ENCODE peak calls at places on chromosomes 13 and 19, in eight cellular contexts. R is suprapubic skin, L is transverse colon, H is A549, W is stomach, O is esophagus muscularis mucosa, T is ovary, D is upper lobe of left lung. U is an unnamed sample.

GRCh38 chr19:16573925-16574324 is 1.7 kb upstream of the SLC35E1 start:
- DNase-seq in O (no peak), L (no peak), T (no peak), H (no peak), R (no peak), W (no peak), D (no peak), U (no peak)

GRCh38 chr19:41641879-41642485 is 15.1 kb upstream of the CEACAM4 start:
- DNase-seq in T (no peak), D (no peak), R (no peak), L (peak), H (peak), O (no peak), W (peak), U (peak)

GRCh38 chr13:70391678-70392077 is 283.4 kb upstream of the KLHL1 start:
- DNase-seq in W (peak), T (no peak), R (no peak), L (peak), D (no peak), O (no peak), H (no peak), U (peak)

GRCh38 chr19:40533508-40533907 is 43.2 kb upstream of the SHKBP1 start:
- DNase-seq in L (no peak), O (no peak), H (peak), T (no peak), R (no peak), W (no peak), D (no peak), U (no peak)

GRCh38 chr19:39413269-39413902 is 917 bp downstream of the PLEKHG2 start:
- DNase-seq in H (peak), R (peak), L (peak), W (no peak), O (no peak), D (peak), T (peak), U (no peak)

GRCh38 chr13:34967851-34968562 is 25.9 kb downstream of the NBEA start:
- DNase-seq in H (no peak), R (no peak), D (no peak), T (no peak), O (no peak), L (no peak), W (no peak), U (no peak)

GRCh38 chr13:47112205-47112896 is 215.5 kb upstream of the HTR2A start:
- DNase-seq in L (no peak), R (no peak), H (no peak), T (no peak), O (no peak), W (no peak), D (no peak), U (no peak)

GRCh38 chr13:111336666-111337065 is 16.2 kb downstream of the TEX29 start:
- DNase-seq in O (no peak), L (no peak), H (no peak), T (no peak), D (no peak), W (no peak), R (no peak), U (no peak)

GRCh38 chr19:14505488-14506239 is 9.7 kb upstream of the GIPC1 start:
- DNase-seq in O (no peak), T (no peak), W (peak), R (peak), L (peak), D (peak), H (peak), U (peak)

GRCh38 chr19:49231389-49231788 is 73.8 kb downstream of the TRPM4 start:
- DNase-seq in L (no peak), O (no peak), R (no peak), W (no peak), H (no peak), D (no peak), T (no peak), U (no peak)

GRCh38 chr19:19570561-19570960 is 32.5 kb downstream of the CILP2 start:
- DNase-seq in W (no peak), O (no peak), L (no peak), R (no peak), H (no peak), T (no peak), D (no peak), U (no peak)

GRCh38 chr19:19566306-19566705 is 28.2 kb downstream of the CILP2 start:
- DNase-seq in R (no peak), O (no peak), T (no peak), H (no peak), W (no peak), D (no peak), L (no peak), U (no peak)

GRCh38 chr19:19567391-19567790 is 29.3 kb downstream of the CILP2 start:
- DNase-seq in H (no peak), D (no peak), T (no peak), O (no peak), R (no peak), L (no peak), W (no peak), U (no peak)

GRCh38 chr19:19571387-19571786 is 33.3 kb downstream of the CILP2 start:
- DNase-seq in H (no peak), L (no peak), O (no peak), R (no peak), W (no peak), T (no peak), D (no peak), U (no peak)

GRCh38 chr19:19568802-19569756 is 31.0 kb downstream of the CILP2 start:
- DNase-seq in R (no peak), O (no peak), T (no peak), L (no peak), H (no peak), W (no peak), D (no peak), U (no peak)
- TF ChIP-seq EP300 in R (no peak), O (no peak), T (no peak), L (no peak), H (no peak), W (no peak), D (no peak), U (no peak)

GRCh38 chr13:97125810-97126738 is 96.1 kb upstream of the MBNL2 start:
- DNase-seq in O (no peak), L (no peak), H (no peak), D (peak), T (no peak), W (no peak), R (peak), U (no peak)

GRCh38 chr13:97127842-97128241 is 94.3 kb upstream of the MBNL2 start:
- DNase-seq in O (no peak), T (no peak), D (no peak), R (no peak), L (no peak), H (no peak), W (no peak), U (peak)

GRCh38 chr13:97122381-97122996 is 99.6 kb upstream of the MBNL2 start:
- DNase-seq in O (no peak), D (no peak), W (no peak), R (no peak), L (no peak), T (no peak), H (no peak), U (no peak)

GRCh38 chr13:97124237-97124636 is 97.9 kb upstream of the MBNL2 start:
- DNase-seq in H (no peak), W (no peak), R (no peak), O (no peak), D (no peak), T (no peak), L (no peak), U (no peak)

DNA sequence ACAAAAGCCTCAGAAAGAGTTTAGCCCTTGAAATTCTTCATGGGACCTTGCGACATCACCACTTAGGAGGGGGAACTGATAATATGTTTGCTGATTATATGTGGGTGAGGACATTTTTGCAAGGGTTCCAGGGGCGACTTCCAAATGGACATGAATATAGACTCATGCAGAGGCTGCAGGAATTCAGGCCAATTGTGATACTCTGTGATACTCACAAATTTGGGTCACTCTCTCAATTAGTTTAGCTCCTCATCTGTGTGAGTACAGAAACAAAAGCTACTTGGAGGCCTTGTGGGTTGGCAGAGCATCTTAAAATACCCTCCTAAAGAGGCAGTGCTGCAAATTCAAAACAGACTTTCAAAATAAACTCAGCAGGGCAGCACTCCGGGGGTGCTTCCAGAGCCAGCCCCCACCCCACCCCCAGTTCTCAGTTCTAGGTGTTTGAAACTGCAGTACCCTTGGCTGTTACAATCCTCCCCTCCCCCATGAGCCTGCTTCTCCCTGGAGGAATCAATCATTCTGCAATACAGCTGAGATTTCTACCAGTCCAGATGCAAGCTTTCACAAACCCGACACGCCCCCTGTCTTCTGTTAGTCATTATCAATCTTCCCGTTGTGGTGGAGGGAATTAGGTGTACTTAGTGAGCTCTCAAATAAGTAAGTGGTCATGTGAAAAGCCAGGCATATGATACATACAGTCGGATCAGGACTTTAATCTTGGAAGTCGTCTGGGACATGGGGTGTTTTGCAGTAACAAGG is 96.9 kb upstream of the MBNL2 start:
- DNase-seq in O (no peak), W (no peak), T (no peak), D (no peak), L (no peak), H (no peak), R (peak), U (peak)
- TF ChIP-seq EP300 in O (no peak), W (no peak), T (no peak), D (no peak), L (no peak), H (no peak), R (no peak), U (no peak)

DNA sequence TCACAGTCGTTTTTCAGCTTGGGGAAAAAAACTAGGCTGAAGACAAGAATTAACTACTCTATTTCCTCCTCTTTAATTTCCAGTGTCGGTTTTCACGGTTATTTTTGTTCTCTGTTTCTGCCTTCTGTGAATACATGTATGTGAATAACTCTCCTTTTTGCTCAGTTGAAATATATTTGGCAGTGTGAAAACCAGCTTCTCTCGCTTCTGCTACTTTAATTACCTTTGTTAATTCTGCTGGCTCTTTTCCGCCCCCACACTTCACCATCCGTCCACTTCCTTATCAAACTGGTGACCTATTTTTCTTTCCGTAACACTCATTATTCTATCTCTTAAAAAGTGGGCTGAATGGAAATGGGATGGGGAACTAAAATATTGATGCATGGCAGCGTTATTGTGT is 126.4 kb downstream of the POU4F1 start:
- DNase-seq in H (no peak), W (no peak), T (no peak), O (no peak), R (no peak), L (no peak), D (no peak), U (no peak)
- TF ChIP-seq EP300 in H (no peak), W (no peak), T (no peak), O (no peak), R (no peak), L (no peak), D (no peak), U (no peak)

GRCh38 chr19:990119-990571 is 6.0 kb downstream of the WDR18 start:
- DNase-seq in R (no peak), D (peak), O (no peak), T (no peak), L (no peak), W (no peak), H (no peak), U (no peak)

GRCh38 chr19:988510-988909 is 4.4 kb downstream of the WDR18 start:
- DNase-seq in R (no peak), L (no peak), O (no peak), W (no peak), H (no peak), T (no peak), D (no peak), U (no peak)

GRCh38 chr19:988081-988480 is 3.9 kb downstream of the WDR18 start:
- DNase-seq in R (no peak), D (no peak), O (no peak), H (no peak), T (no peak), W (no peak), L (no peak), U (no peak)

GRCh38 chr19:990746-991145 is 6.6 kb downstream of the WDR18 start:
- DNase-seq in O (no peak), H (no peak), R (no peak), L (no peak), T (no peak), D (no peak), W (no peak), U (no peak)

DNA sequence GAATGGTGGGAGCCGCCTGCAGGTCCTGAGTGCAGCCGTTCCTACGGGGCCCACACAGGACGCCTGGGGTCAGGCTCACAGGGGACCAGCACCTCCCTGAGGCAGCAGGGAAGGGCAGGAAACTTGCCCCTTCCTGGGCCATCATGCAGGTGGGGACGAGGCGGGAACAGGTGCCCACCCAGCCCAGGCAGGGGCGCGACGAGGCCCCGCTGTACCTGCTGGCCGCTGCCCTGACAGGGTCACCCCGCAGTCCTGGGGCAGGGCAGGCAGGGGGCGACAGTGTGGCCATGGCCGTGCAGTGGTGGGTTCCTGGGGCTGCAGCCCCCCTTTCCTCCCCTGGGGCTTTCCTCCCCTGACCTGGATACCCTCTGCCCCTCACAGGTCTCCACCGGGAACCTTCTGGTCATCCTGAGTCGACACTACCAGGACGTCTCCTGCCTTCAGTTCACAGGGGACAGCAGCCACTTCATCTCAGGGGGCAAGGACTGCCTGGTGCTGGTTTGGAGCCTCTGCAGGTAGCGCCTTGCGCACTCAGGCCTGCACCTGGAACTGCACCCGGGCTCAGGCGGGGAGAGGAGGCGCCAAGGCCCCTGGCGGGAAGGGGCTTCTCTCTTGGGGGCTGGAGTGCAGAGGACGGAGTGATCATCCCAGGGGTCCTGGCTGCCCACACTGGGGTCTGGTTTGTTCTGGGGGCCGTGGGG is 5.4 kb downstream of the WDR18 start:
- DNase-seq in O (no peak), D (no peak), W (no peak), R (no peak), T (no peak), H (no peak), L (no peak), U (no peak)
- TF ChIP-seq EP300 in O (no peak), D (no peak), W (no peak), R (no peak), T (no peak), H (no peak), L (no peak), U (no peak)

GRCh38 chr19:54517483-54517882 is 14.9 kb downstream of the LAIR2 start:
- DNase-seq in T (peak), R (no peak), L (peak), D (no peak), O (no peak), H (peak), W (peak), U (peak)
- TF ChIP-seq EP300 in T (no peak), R (no peak), L (no peak), D (no peak), O (no peak), H (no peak), W (no peak), U (no peak)

GRCh38 chr13:41028051-41028450 is 8.9 kb upstream of the ELF1 start:
- DNase-seq in W (no peak), O (no peak), D (no peak), T (no peak), L (no peak), H (no peak), R (no peak), U (no peak)

GRCh38 chr13:41034862-41035261 is 15.7 kb upstream of the ELF1 start:
- DNase-seq in R (no peak), H (no peak), W (no peak), T (no peak), L (no peak), O (no peak), D (no peak), U (no peak)

GRCh38 chr13:41029629-41030028 is 10.5 kb upstream of the ELF1 start:
- DNase-seq in T (no peak), R (no peak), W (no peak), H (no peak), D (no peak), O (no peak), L (no peak), U (no peak)

GRCh38 chr13:41034382-41034781 is 15.3 kb upstream of the ELF1 start:
- DNase-seq in D (no peak), R (no peak), T (no peak), W (no peak), H (no peak), O (no peak), L (no peak), U (no peak)

GRCh38 chr13:41032646-41033396 is 13.7 kb upstream of the ELF1 start:
- DNase-seq in D (no peak), H (no peak), O (no peak), R (no peak), L (no peak), T (no peak), W (no peak), U (no peak)
- TF ChIP-seq EP300 in D (no peak), H (no peak), O (no peak), R (no peak), L (no peak), T (no peak), W (no peak), U (no peak)

DNA sequence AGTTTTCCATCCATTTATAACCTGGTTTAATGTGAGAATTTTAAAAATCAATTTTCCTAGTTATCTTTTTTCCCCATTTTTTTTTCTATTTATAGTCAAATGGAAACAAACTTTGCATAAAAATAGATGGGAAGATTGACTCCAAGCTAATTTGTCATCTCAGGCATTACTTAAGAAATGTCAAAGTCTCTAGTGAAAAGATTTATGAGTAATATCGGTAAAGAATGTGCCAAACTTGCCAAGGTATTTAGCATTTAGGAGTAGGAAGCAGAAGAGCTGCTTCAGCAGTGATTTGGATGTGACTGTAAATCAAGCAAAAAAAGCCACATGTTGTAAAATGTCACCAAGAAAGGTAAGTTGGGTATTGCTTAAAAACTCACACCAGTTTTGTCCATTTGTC is 108.6 kb downstream of the LACC1 start:
- DNase-seq in T (no peak), D (no peak), O (no peak), R (no peak), L (no peak), H (no peak), W (no peak), U (no peak)
- TF ChIP-seq EP300 in T (no peak), D (no peak), O (no peak), R (no peak), L (no peak), H (no peak), W (no peak), U (no peak)

DNA sequence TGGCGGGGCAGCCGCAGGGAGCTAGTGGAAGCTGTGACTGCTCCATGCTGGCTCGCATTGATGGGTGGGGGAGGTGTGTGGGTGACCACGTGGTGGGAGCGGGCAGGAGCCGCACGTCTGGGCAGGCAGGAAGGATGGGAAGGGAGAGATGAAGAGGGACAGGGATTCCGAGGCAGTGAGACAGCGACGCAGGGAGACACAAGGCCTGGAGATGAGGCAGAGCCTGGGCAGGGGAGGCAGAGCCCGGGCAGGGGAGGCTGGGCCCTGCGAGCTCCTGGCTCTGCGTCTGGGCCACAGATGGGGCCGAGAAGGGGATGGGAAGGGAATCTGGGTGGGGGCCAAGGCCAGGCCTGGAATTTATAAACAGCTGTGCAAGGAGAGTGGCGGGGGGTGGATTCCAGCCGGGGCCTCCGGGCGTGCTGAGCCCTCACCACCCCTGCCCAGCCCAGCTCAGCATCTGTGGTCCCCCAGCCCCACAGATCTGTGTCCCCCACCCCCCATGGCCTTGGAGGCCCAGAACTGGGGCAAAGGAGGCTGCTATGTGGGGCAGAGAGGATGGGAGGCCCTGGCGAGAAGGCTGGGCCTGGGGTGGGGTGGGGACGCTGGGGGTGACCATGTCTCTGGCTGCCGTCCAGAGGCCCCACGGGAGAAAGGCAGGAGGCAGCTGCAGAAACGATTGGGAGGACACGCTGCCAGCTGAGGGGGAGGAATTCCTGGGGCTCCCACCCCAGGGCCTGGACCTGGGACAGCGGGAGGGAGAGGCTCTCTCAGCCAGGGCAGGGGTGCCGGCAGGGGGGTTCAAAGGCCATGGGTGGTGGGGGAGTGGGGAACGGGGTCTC is 6.0 kb downstream of the EHD2 start:
- DNase-seq in W (peak), T (peak), O (peak), H (peak), L (peak), R (peak), D (peak), U (peak)
- TF ChIP-seq EP300 in W (no peak), T (no peak), O (no peak), H (peak), L (no peak), R (no peak), D (no peak), U (no peak)

U was measured in HepG2.